ENCODE peak calls at places on chromosomes 7 and 10, in nine cellular contexts. A is lower leg skin; T is dorsolateral prefrontal cortex; E is colonic mucosa; R is endothelial cell of umbilical vein; Q is CD8-positive, alpha-beta T cell; F is tibial artery; M is AG09309; B is kidney epithelial cell. P is an unnamed sample.

GRCh38 chr10:113425596-113425995 is 127.3 kb upstream of the HABP2 start:
- DNase-seq in A (peak; percentile 10), T (no peak), E (no peak), R (peak; percentile 62), Q (no peak), F (no peak), M (no peak), B (no peak), P (no peak)

GRCh38 chr10:43679509-43679908 is 30.8 kb upstream of the ZNF32 start:
- DNase-seq in A (peak; percentile 91), T (peak; percentile 70), E (peak; percentile 25), R (no peak), Q (no peak), F (peak; percentile 84), M (no peak), B (no peak), P (no peak)

GRCh38 chr10:133335238-133336122 is 1.2 kb downstream of the CALY start:
- DNase-seq in A (no peak), T (peak; percentile 89), E (peak; percentile 44), R (no peak), Q (peak; percentile 83), F (no peak), M (no peak), B (no peak), P (no peak)

GRCh38 chr10:132933308-132934042 is 8.9 kb downstream of the CFAP46 start:
- DNase-seq in A (no peak), T (peak; percentile 37), E (no peak), R (no peak), Q (no peak), F (no peak), M (no peak), B (no peak), P (no peak)

GRCh38 chr7:17506090-17506489 is 207.6 kb downstream of the AHR start:
- DNase-seq in A (no peak), T (no peak), E (peak; percentile 83), R (no peak), Q (no peak), F (no peak), M (no peak), B (no peak), P (no peak)

GRCh38 chr10:117609095-117609821 is 66.7 kb downstream of the EMX2 start:
- DNase-seq in A (peak; percentile 81), T (no peak), E (no peak), R (no peak), Q (no peak), F (peak; percentile 74), M (no peak), B (peak; percentile 54), P (peak; percentile 73)

GRCh38 chr10:15621116-15621515 is 98.6 kb downstream of the ITGA8 start:
- DNase-seq in A (no peak), T (no peak), E (no peak), R (no peak), Q (no peak), F (no peak), M (no peak), B (no peak), P (no peak)

GRCh38 chr10:34758447-34758996 is 56.6 kb downstream of the PARD3 start:
- DNase-seq in A (no peak), T (no peak), E (peak; percentile 54), R (peak; percentile 71), Q (no peak), F (no peak), M (no peak), B (peak; percentile 99), P (peak; percentile 51)

DNA sequence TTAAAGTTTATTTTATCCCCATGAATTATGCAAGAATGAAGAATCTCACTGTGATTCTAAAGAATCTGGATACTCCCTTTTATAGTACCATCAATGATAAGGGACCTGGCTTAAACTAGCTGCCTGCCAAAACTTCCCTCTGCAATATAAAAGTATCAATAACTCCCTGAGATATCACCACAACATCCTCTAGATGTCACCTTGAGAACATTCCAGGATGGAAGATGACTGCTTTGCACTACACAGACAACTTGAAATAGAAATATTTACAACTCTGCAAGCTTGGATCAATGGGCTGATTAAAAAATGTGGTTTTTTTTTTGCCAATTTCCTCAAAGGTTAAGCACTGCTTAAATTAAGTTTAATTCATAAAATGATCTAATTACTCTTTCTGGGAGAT is 142.0 kb downstream of the SLC25A13 start:
- DNase-seq in A (no peak), T (no peak), E (no peak), R (no peak), Q (no peak), F (no peak), M (no peak), B (no peak), P (no peak)
- TF ChIP-seq CTCF in A (no peak), T (no peak), E (no peak), R (no peak), Q (no peak), F (no peak), M (peak; percentile 23), B (no peak), P (peak; percentile 9)

GRCh38 chr7:31053986-31054385 is 1.9 kb downstream of the ADCYAP1R1 start:
- DNase-seq in A (no peak), T (no peak), E (no peak), R (no peak), Q (no peak), F (no peak), M (no peak), B (no peak), P (no peak)

GRCh38 chr7:31052841-31053601 is 913 bp downstream of the ADCYAP1R1 start:
- DNase-seq in A (no peak), T (no peak), E (no peak), R (no peak), Q (no peak), F (no peak), M (no peak), B (no peak), P (no peak)

GRCh38 chr7:31052504-31052840 is 364 bp downstream of the ADCYAP1R1 start:
- DNase-seq in A (no peak), T (no peak), E (no peak), R (no peak), Q (no peak), F (no peak), M (no peak), B (no peak), P (no peak)

GRCh38 chr7:31049001-31049765 is 2.9 kb upstream of the ADCYAP1R1 start:
- DNase-seq in A (no peak), T (no peak), E (no peak), R (no peak), Q (no peak), F (no peak), M (no peak), B (no peak), P (no peak)

DNA sequence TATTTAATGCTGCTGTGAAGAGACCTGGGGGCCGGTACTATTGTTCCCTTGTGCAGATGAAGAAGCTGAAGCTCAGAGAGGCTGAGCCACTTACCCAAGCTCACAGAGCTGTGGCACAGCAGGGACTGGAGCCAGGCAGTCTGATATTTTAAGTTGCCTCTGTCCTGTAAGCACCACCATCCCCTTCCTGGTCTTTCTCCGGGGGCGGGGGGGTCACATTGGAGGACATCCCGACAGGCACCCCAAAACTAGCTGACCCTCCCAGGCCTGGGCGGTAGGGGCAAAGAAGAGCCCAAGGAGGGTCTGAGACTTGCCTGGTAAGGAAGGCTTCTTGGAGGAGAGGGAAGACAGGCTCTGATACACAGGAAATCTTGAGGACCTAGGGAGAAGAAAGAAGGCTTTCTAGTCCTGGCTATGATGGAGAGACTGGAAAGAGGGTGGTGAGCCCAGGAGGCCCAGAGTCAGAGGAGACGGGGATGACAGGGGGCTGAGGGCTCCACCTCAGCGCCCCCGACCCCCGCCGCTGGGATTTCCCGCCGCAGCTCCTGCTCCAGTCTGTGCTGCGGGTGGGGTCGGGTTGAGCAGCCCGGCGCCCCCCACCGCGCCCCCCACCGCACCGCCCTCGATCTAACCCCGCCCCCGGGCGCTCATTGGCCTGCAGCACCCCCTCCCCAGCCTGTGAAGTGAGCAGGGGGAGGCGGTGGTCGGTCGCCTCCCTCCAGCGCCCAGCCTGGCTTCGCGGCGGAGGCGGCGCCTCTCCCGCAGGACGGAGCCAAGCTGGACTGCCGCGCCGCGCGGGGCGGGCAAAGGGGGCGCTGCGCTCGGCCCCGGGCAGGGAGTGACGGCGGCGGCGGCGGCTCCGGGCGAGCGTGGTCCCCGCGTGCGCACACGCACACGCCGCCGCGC is at the start of gene ADCYAP1R1:
- DNase-seq in A (no peak), T (peak; percentile 71), E (no peak), R (no peak), Q (no peak), F (no peak), M (no peak), B (no peak), P (no peak)
- H3K4me3 ChIP-seq in A (no peak within 1 kb of the TSS), T (peak within 1 kb of the TSS; percentile 61), E (peak within 1 kb of the TSS; percentile 7), R (no peak within 1 kb of the TSS), Q (no peak within 1 kb of the TSS), F (peak within 1 kb of the TSS; percentile 37), M (no peak within 1 kb of the TSS), B (no peak within 1 kb of the TSS), P (no peak within 1 kb of the TSS)

GRCh38 chr7:1027285-1028043 is 16.9 kb upstream of the GPR146 start:
- DNase-seq in A (no peak), T (no peak), E (peak; percentile 40), R (peak; percentile 44), Q (no peak), F (no peak), M (no peak), B (no peak), P (no peak)

GRCh38 chr7:1024876-1025746 is 19.2 kb upstream of the GPR146 start:
- DNase-seq in A (no peak), T (no peak), E (no peak), R (no peak), Q (no peak), F (no peak), M (no peak), B (no peak), P (no peak)

GRCh38 chr7:1024331-1024761 is 20.0 kb upstream of the GPR146 start:
- DNase-seq in A (no peak), T (no peak), E (no peak), R (no peak), Q (no peak), F (no peak), M (no peak), B (no peak), P (no peak)

GRCh38 chr7:1026721-1027151 is 17.6 kb upstream of the GPR146 start:
- DNase-seq in A (no peak), T (no peak), E (no peak), R (no peak), Q (no peak), F (no peak), M (no peak), B (no peak), P (no peak)

DNA sequence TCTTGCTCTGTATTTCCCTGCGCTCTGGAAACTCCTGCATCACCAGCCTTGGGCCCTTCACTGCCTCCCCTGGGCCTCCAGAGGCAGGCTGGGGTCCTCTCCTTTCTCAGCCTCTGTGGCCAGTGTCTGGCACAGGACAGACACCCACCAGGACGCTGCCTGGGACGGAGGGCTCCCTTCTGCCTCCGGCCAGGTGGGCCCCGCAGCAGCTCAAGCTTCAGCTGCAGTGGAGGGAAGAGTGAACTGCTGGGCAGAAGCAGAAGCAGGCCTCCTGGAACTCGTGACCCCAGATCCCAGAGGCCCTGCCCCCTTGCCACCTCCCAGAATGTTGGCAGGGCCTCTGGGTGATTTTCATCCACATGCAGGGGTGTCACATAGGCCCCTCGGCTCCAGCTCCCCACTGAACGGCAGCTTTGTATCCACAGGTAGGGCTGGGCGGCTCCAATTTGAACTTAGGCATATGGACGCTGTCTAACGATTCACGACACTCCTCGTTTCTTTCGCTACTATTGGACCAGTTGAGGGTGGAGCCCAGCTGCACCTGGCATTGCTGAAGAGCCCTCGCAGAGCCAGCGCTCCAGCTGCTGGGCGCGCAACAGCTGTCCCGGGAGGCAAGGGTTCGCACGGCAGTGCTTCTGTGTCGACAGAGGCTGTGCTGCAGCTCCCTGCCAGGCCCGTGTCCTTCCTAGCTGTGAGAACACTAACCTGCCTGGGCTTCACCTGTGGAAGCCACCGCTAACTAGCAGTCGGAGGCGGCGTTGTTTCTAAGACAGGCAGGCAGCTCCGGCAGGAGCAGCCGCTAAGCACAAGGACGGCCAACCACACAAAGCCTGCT is 18.4 kb upstream of the GPR146 start:
- DNase-seq in A (no peak), T (no peak), E (no peak), R (no peak), Q (no peak), F (no peak), M (no peak), B (no peak), P (no peak)
- TF ChIP-seq CTCF in A (no peak), T (no peak), E (no peak), R (no peak), Q (no peak), F (no peak), M (no peak), B (no peak), P (no peak)

GRCh38 chr10:48523212-48523819 is 81.6 kb downstream of the ARHGAP22 start:
- DNase-seq in A (peak; percentile 69), T (peak; percentile 67), E (no peak), R (peak; percentile 44), Q (no peak), F (peak; percentile 81), M (peak; percentile 76), B (peak; percentile 18), P (peak; percentile 59)
- H3K4me3 ChIP-seq in A (peak overlapping the region; percentile 18), T (peak overlapping the region; percentile 49), E (peak overlapping the region; percentile 30), R (peak overlapping the region; percentile 54), Q (no peak overlapping the region), F (peak overlapping the region; percentile 58), M (peak overlapping the region; percentile 51), B (peak overlapping the region; percentile 50), P (peak overlapping the region; percentile 56)